ENCODE peak calls at places on chromosome 9, in nine cellular contexts. A, S, N, F, X, E, R, Y and B are unnamed samples.

GRCh38 chr9:93143830-93144530 is 9.9 kb upstream of the NINJ1 start:
- DNase-seq in A (no peak), S (no peak), N (no peak), F (no peak), X (no peak), E (peak), R (no peak), Y (peak), B (peak)

GRCh38 chr9:94975480-94976452 is 249.3 kb downstream of the AOPEP start:
- DNase-seq in A (no peak), S (no peak), N (no peak), F (no peak), X (no peak), E (no peak), R (peak), Y (no peak), B (no peak)

GRCh38 chr9:128065907-128066712 is 1.0 kb downstream of the NAIF1 start:
- DNase-seq in A (no peak), S (no peak), N (no peak), F (no peak), X (no peak), E (no peak), R (no peak), Y (no peak), B (no peak)

GRCh38 chr9:130555968-130556367 is 23.4 kb upstream of the FUBP3 start:
- DNase-seq in A (no peak), S (peak), N (no peak), F (no peak), X (no peak), E (no peak), R (no peak), Y (peak), B (peak)

GRCh38 chr9:88826651-88827245 is 164.5 kb upstream of the S1PR3 start:
- DNase-seq in A (no peak), S (peak), N (no peak), F (no peak), X (no peak), E (no peak), R (no peak), Y (peak), B (peak)

GRCh38 chr9:123360161-123361085 is 4.4 kb downstream of the CRB2 start:
- DNase-seq in A (no peak), S (no peak), N (no peak), F (peak), X (peak), E (peak), R (peak), Y (no peak), B (no peak)

GRCh38 chr9:133836001-133836758 is 98.0 kb upstream of the SARDH start:
- DNase-seq in A (no peak), S (no peak), N (no peak), F (no peak), X (no peak), E (no peak), R (no peak), Y (no peak), B (no peak)

GRCh38 chr9:115208503-115208902 is 90.5 kb upstream of the TNC start:
- DNase-seq in A (no peak), S (peak), N (no peak), F (no peak), X (no peak), E (no peak), R (no peak), Y (peak), B (peak)

GRCh38 chr9:125815568-125815967 is 68.4 kb downstream of the PBX3 start:
- DNase-seq in A (peak), S (peak), N (no peak), F (peak), X (no peak), E (no peak), R (no peak), Y (peak), B (peak)

GRCh38 chr9:37994639-37995347 is 74.2 kb downstream of the SHB start:
- DNase-seq in A (no peak), S (peak), N (no peak), F (no peak), X (no peak), E (no peak), R (peak), Y (no peak), B (peak)

GRCh38 chr9:113993838-113994540 is 84.1 kb downstream of the AMBP start:
- DNase-seq in A (no peak), S (peak), N (no peak), F (no peak), X (no peak), E (no peak), R (no peak), Y (peak), B (peak)

GRCh38 chr9:35756743-35757526 is 2.9 kb upstream of the MSMP start:
- DNase-seq in A (peak), S (peak), N (peak), F (peak), X (peak), E (peak), R (peak), Y (peak), B (peak)

GRCh38 chr9:6902423-6902822 is 144.7 kb downstream of the KDM4C start:
- DNase-seq in A (peak), S (peak), N (no peak), F (no peak), X (no peak), E (no peak), R (no peak), Y (peak), B (peak)

GRCh38 chr9:130128251-130128650 is 44.0 kb upstream of the NCS1 start:
- DNase-seq in A (no peak), S (no peak), N (no peak), F (no peak), X (no peak), E (peak), R (no peak), Y (no peak), B (no peak)

GRCh38 chr9:90340421-90340820 is 302.2 kb downstream of the DIRAS2 start:
- DNase-seq in A (no peak), S (peak), N (no peak), F (no peak), X (no peak), E (no peak), R (peak), Y (peak), B (peak)

GRCh38 chr9:118563677-118564076 is 805.6 kb downstream of the BRINP1 start:
- DNase-seq in A (no peak), S (peak), N (no peak), F (peak), X (no peak), E (no peak), R (no peak), Y (peak), B (peak)

GRCh38 chr9:73155389-73155788 is 3.7 kb downstream of the ANXA1 start:
- DNase-seq in A (no peak), S (no peak), N (no peak), F (no peak), X (no peak), E (no peak), R (no peak), Y (no peak), B (peak)
- H3K27ac ChIP-seq in A (no peak), S (peak), N (peak), F (no peak), X (no peak), E (no peak), R (no peak), Y (peak), B (peak)

GRCh38 chr9:76634356-76635054 is 129.7 kb upstream of the PCA3 start:
- DNase-seq in A (peak), S (peak), N (no peak), F (no peak), X (no peak), E (no peak), R (peak), Y (peak), B (peak)
- H3K4me2 ChIP-seq in A (no peak), S (no peak), N (no peak), F (no peak), X (no peak), E (no peak), R (no peak), Y (no peak), B (no peak)

GRCh38 chr9:4740373-4740622 is 704 bp downstream of the AK3 start:
- DNase-seq in A (no peak), S (no peak), N (no peak), F (no peak), X (no peak), E (no peak), R (no peak), Y (no peak), B (no peak)
- H3K27ac ChIP-seq in A (peak), S (peak), N (peak), F (no peak), X (no peak), E (peak), R (peak), Y (peak), B (peak)

GRCh38 chr9:120944434-120945125 is 18.0 kb upstream of the TRAF1 start:
- DNase-seq in A (no peak), S (no peak), N (no peak), F (no peak), X (no peak), E (peak), R (no peak), Y (peak), B (no peak)
- H3K4me2 ChIP-seq in A (no peak), S (no peak), N (no peak), F (no peak), X (no peak), E (peak), R (no peak), Y (peak), B (no peak)

DNA sequence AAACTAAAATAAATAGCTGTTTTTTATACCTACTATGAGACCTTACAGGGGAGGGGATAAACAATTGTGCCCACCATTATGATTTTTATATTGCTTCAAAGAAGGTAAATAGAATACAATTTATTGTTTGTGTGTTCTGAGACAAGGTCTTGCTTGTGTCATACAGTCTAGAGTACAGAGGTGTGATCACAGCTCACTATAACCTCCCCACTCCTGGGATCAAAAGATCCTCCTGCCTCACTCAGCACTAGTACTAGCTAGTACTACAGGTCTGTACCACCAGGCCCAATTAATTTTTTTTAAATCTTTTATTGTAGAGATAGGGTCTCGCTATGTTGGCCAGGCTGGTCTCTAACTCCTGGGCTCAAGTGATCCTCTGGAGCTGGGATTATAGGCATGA is 11.3 kb downstream of the TLE1 start:
- DNase-seq in A (no peak), S (no peak), N (no peak), F (no peak), X (no peak), E (no peak), R (no peak), Y (no peak), B (no peak)
- H3K27ac ChIP-seq in A (no peak), S (no peak), N (no peak), F (no peak), X (no peak), E (no peak), R (no peak), Y (no peak), B (no peak)

DNA sequence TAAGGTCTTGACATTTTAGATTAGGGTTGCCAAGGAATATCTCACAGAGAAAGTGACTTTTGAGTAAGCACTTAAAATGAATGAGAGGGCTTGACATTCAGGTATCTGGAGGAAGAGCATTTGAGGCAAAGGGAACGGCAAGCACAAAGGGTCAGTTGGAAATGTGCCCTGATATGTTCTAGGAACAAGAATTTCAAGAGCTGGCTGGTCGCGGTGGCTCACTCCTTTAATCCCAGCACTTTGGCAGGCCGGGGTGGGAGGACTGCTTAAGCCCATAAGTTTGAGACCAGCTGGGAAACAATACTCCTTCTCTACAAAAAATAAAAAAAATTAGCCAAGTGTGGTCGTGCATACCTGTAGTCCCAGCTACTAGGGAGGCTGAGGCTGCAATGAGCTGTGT is 16.5 kb downstream of the KIAA1958 start:
- DNase-seq in A (no peak), S (no peak), N (no peak), F (no peak), X (no peak), E (no peak), R (no peak), Y (no peak), B (no peak)
- H3K4me2 ChIP-seq in A (no peak), S (no peak), N (no peak), F (no peak), X (no peak), E (no peak), R (no peak), Y (no peak), B (no peak)

GRCh38 chr9:137029058-137029922 is 1.3 kb upstream of the ABCA2 start:
- DNase-seq in A (no peak), S (peak), N (peak), F (peak), X (peak), E (peak), R (peak), Y (peak), B (peak)
- H3K27ac ChIP-seq in A (peak), S (no peak), N (no peak), F (no peak), X (peak), E (no peak), R (peak), Y (no peak), B (no peak)

GRCh38 chr9:72946318-72946717 is 6.5 kb downstream of the ALDH1A1 start:
- DNase-seq in A (no peak), S (no peak), N (no peak), F (no peak), X (no peak), E (no peak), R (no peak), Y (no peak), B (no peak)

GRCh38 chr9:72946821-72947220 is 6.0 kb downstream of the ALDH1A1 start:
- DNase-seq in A (no peak), S (no peak), N (no peak), F (no peak), X (no peak), E (no peak), R (no peak), Y (no peak), B (no peak)

GRCh38 chr9:72948906-72949582 is 3.8 kb downstream of the ALDH1A1 start:
- DNase-seq in A (no peak), S (no peak), N (no peak), F (no peak), X (no peak), E (no peak), R (no peak), Y (no peak), B (no peak)

GRCh38 chr9:72949918-72950325 is 2.9 kb downstream of the ALDH1A1 start:
- DNase-seq in A (no peak), S (no peak), N (no peak), F (no peak), X (no peak), E (no peak), R (no peak), Y (no peak), B (no peak)

GRCh38 chr9:72947987-72948465 is 4.8 kb downstream of the ALDH1A1 start:
- DNase-seq in A (no peak), S (no peak), N (no peak), F (peak), X (no peak), E (no peak), R (no peak), Y (no peak), B (no peak)
- H3K4me2 ChIP-seq in A (no peak), S (no peak), N (peak), F (no peak), X (no peak), E (no peak), R (peak), Y (no peak), B (no peak)

GRCh38 chr9:87054999-87055686 is 107.8 kb upstream of the GAS1 start:
- DNase-seq in A (no peak), S (no peak), N (no peak), F (no peak), X (no peak), E (no peak), R (no peak), Y (no peak), B (no peak)
- H3K27ac ChIP-seq in A (no peak), S (no peak), N (no peak), F (no peak), X (no peak), E (no peak), R (no peak), Y (no peak), B (no peak)